ENCODE peak calls at places on chromosomes 13 and 19, in four cellular contexts. One of them, this sample, is unnamed.

GRCh38 chr19:46365561-46365960 is 18.7 kb downstream of the PPP5C start:
- DNase-seq in stromal cell of bone marrow: no peak
- DNase-seq in sciatic nerve: no peak
- DNase-seq in HuH-7: no peak
- DNase-seq in this sample: no peak

GRCh38 chr19:43465468-43466120 is at the start of gene LYPD3:
- DNase-seq in HuH-7: no peak
- DNase-seq in sciatic nerve: no peak
- DNase-seq in stromal cell of bone marrow: no peak
- DNase-seq in this sample: no peak

GRCh38 chr19:52689804-52690394 is 44.9 kb downstream of the ZNF611 start:
- DNase-seq in stromal cell of bone marrow: no peak
- DNase-seq in sciatic nerve: peak
- DNase-seq in HuH-7: no peak
- DNase-seq in this sample: peak

GRCh38 chr19:43467730-43468129 is 2.3 kb upstream of the LYPD3 start:
- DNase-seq in sciatic nerve: no peak
- DNase-seq in stromal cell of bone marrow: no peak
- DNase-seq in HuH-7: no peak
- DNase-seq in this sample: no peak

GRCh38 chr19:52190679-52191293 is 934 bp downstream of the PPP2R1A start:
- DNase-seq in HuH-7: no peak
- DNase-seq in sciatic nerve: peak
- DNase-seq in stromal cell of bone marrow: peak
- DNase-seq in this sample: no peak

GRCh38 chr19:29623726-29624488 is 17.8 kb downstream of the POP4 start:
- DNase-seq in sciatic nerve: no peak
- DNase-seq in HuH-7: no peak
- DNase-seq in stromal cell of bone marrow: no peak
- DNase-seq in this sample: peak

GRCh38 chr19:33299061-33299665 is 3.2 kb downstream of the CEBPA start:
- DNase-seq in sciatic nerve: no peak
- DNase-seq in HuH-7: no peak
- DNase-seq in stromal cell of bone marrow: no peak
- DNase-seq in this sample: peak

GRCh38 chr13:70023506-70023905 is 84.1 kb upstream of the ATXN8OS start:
- DNase-seq in sciatic nerve: no peak
- DNase-seq in HuH-7: no peak
- DNase-seq in stromal cell of bone marrow: no peak
- DNase-seq in this sample: no peak

GRCh38 chr13:95809429-95809828 is 132.5 kb downstream of the DNAJC3 start:
- DNase-seq in sciatic nerve: no peak
- DNase-seq in HuH-7: no peak
- DNase-seq in stromal cell of bone marrow: no peak
- DNase-seq in this sample: no peak

GRCh38 chr13:44573790-44574465 is 2.2 kb downstream of the TSC22D1 start:
- DNase-seq in sciatic nerve: no peak
- DNase-seq in stromal cell of bone marrow: peak
- DNase-seq in HuH-7: peak
- DNase-seq in this sample: no peak